ENCODE peak calls at places on chromosomes 16 and 17, in ten cellular contexts. I, D, W, G, F, J, R, C, Z and T are unnamed samples.

GRCh38 chr17:80997471-80998387 is 6.1 kb downstream of the CHMP6 start:
- DNase-seq in I (no peak), D (no peak), W (no peak), G (no peak), F (no peak), J (no peak), R (no peak), C (no peak), Z (no peak), T (no peak)

GRCh38 chr17:44022246-44022645 is 7.5 kb upstream of the TMEM101 start:
- DNase-seq in I (no peak), D (no peak), W (no peak), G (no peak), F (no peak), J (no peak), R (no peak), C (no peak), Z (no peak), T (no peak)

GRCh38 chr17:65198653-65199382 is 61.6 kb downstream of the RGS9 start:
- DNase-seq in I (no peak), D (peak; percentile 19), W (peak; percentile 21), G (no peak), F (no peak), J (peak; percentile 29), R (no peak), C (no peak), Z (peak; percentile 22), T (peak; percentile 47)

GRCh38 chr16:56332464-56333079 is 92.8 kb downstream of the AMFR start:
- DNase-seq in I (peak; percentile 43), D (peak; percentile 36), W (peak; percentile 54), G (peak; percentile 64), F (no peak), J (no peak), R (peak; percentile 52), C (no peak), Z (peak; percentile 49), T (no peak)

GRCh38 chr16:23339781-23340180 is 37.7 kb downstream of the SCNN1B start:
- DNase-seq in I (no peak), D (no peak), W (no peak), G (no peak), F (no peak), J (no peak), R (no peak), C (no peak), Z (no peak), T (no peak)

GRCh38 chr17:28346746-28347246 is 10.5 kb downstream of the POLDIP2 start:
- DNase-seq in I (no peak), D (peak; percentile 75), W (no peak), G (no peak), F (no peak), J (no peak), R (peak; percentile 23), C (no peak), Z (no peak), T (no peak)

GRCh38 chr16:1999866-2000514 is 9.6 kb downstream of the ZNF598 start:
- DNase-seq in I (no peak), D (no peak), W (no peak), G (no peak), F (no peak), J (no peak), R (no peak), C (no peak), Z (no peak), T (no peak)

GRCh38 chr16:47058295-47059086 is 85.0 kb upstream of the DNAJA2 start:
- DNase-seq in I (no peak), D (no peak), W (no peak), G (peak; percentile 83), F (no peak), J (no peak), R (no peak), C (no peak), Z (no peak), T (no peak)

GRCh38 chr17:7850970-7851437 is 3.9 kb upstream of the TMEM88 start:
- DNase-seq in I (no peak), D (peak; percentile 23), W (peak; percentile 14), G (no peak), F (no peak), J (no peak), R (no peak), C (no peak), Z (peak; percentile 32), T (no peak)

GRCh38 chr17:7848665-7849184 is 6.1 kb upstream of the TMEM88 start:
- DNase-seq in I (no peak), D (no peak), W (no peak), G (no peak), F (no peak), J (no peak), R (no peak), C (no peak), Z (no peak), T (no peak)

GRCh38 chr17:7848131-7848579 is 6.7 kb upstream of the TMEM88 start:
- DNase-seq in I (no peak), D (peak; percentile 11), W (no peak), G (peak; percentile 40), F (no peak), J (no peak), R (no peak), C (no peak), Z (no peak), T (no peak)

GRCh38 chr17:7850118-7850504 is 4.8 kb upstream of the TMEM88 start:
- DNase-seq in I (no peak), D (no peak), W (no peak), G (no peak), F (no peak), J (no peak), R (no peak), C (no peak), Z (no peak), T (no peak)

DNA sequence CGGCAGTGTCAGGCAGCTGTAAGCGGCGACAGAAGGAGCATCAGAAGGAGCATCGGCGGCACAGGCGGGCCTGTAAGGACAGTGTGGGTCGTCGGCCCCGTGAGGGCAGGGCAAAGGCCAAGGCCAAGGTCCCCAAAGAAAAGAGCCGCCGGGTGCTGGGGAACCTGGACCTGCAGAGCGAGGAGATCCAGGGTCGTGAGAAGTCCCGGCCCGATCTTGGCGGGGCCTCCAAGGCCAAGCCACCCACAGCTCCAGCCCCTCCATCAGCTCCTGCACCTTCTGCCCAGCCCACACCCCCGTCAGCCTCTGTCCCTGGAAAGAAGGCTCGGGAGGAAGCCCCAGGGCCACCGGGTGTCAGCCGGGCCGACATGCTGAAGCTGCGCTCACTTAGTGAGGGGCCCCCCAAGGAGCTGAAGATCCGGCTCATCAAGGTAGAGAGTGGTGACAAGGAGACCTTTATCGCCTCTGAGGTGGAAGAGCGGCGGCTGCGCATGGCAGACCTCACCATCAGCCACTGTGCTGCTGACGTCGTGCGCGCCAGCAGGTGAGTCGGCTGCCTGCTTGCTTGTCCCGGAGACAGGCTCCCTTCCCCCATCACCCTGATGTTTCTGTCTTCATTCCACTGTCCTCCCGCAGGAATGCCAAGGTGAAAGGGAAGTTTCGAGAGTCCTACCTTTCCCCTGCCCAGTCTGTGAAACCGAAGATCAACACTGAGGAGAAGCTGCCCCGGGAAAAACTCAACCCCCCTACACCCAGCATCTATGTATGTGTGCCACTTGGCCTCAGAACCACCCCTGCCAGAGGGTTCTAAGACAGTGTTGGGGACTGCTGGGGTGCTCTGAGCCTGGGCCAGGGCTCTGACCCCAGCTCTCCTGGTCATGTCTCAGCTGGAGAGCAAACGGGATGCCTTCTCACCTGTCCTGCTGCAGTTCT is 5.4 kb upstream of the TMEM88 start:
- DNase-seq in I (no peak), D (no peak), W (peak; percentile 13), G (no peak), F (no peak), J (no peak), R (no peak), C (no peak), Z (peak; percentile 21), T (no peak)
- TF ChIP-seq CTCF in I (no peak), D (no peak), W (no peak), G (no peak), F (no peak), J (no peak), R (no peak), C (no peak), Z (no peak), T (no peak)

DNA sequence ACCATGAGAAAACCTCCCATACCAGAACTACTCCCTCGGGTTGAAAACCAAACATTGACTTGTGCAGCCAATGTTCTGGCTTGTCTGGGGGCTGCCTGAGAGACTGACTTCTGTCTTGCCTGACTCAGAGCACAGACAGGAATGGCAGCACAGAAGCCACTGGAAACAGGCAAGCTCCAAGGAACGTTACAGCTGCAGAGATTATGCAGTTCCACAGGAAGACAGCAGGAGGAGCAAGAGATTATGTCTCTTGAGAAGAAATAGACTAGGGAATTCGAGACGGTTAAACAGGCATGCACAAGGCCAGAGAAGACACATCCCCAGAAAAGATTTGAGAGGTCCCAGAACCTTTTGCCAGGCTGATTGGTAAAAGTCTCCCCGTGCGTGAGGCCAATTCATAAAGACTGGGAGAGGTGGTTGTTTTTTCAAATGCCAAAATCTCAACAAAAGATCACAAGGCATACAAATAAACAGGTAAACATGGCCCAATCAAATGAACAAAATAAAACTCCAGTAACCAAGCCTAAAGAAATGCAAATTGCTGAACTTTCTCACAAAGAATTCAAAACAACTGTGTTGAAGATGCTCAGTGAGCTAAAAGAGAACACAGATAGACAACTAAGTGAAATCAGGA is 90.6 kb upstream of the CDH5 start:
- DNase-seq in I (peak; percentile 41), D (peak; percentile 54), W (no peak), G (peak; percentile 52), F (peak; percentile 24), J (peak; percentile 28), R (peak; percentile 77), C (no peak), Z (no peak), T (no peak)
- TF ChIP-seq CTCF in I (peak; percentile 65), D (peak; percentile 63), W (no peak), G (peak; percentile 64), F (peak; percentile 73), J (peak; percentile 69), R (peak; percentile 82), C (no peak), Z (no peak), T (peak; percentile 58)

GRCh38 chr16:30659507-30660423 is 1.5 kb downstream of the FBRS start:
- DNase-seq in I (no peak), D (peak; percentile 35), W (peak; percentile 45), G (peak; percentile 70), F (no peak), J (peak; percentile 27), R (no peak), C (no peak), Z (no peak), T (no peak)

GRCh38 chr16:30656974-30657865 is 1.0 kb upstream of the FBRS start:
- DNase-seq in I (no peak), D (no peak), W (no peak), G (no peak), F (no peak), J (no peak), R (no peak), C (no peak), Z (no peak), T (no peak)

GRCh38 chr16:30660424-30661251 is 2.4 kb downstream of the FBRS start:
- DNase-seq in I (no peak), D (no peak), W (no peak), G (peak; percentile 91), F (no peak), J (peak; percentile 13), R (no peak), C (no peak), Z (no peak), T (no peak)

GRCh38 chr16:30657866-30658730 is at the start of gene FBRS:
- DNase-seq in I (peak; percentile 99), D (peak; percentile 100), W (peak; percentile 100), G (peak; percentile 100), F (peak; percentile 99), J (peak; percentile 100), R (peak; percentile 98), C (peak; percentile 99), Z (peak; percentile 100), T (peak; percentile 99)

GRCh38 chr16:30658731-30659506 is 688 bp downstream of the FBRS start:
- DNase-seq in I (peak; percentile 62), D (peak; percentile 75), W (peak; percentile 94), G (peak; percentile 98), F (peak; percentile 81), J (peak; percentile 97), R (peak; percentile 68), C (peak; percentile 82), Z (peak; percentile 91), T (no peak)
- TF ChIP-seq CTCF in I (no peak), D (no peak), W (no peak), G (peak; percentile 25), F (peak; percentile 28), J (no peak), R (no peak), C (no peak), Z (peak; percentile 23), T (no peak)

GRCh38 chr17:53150101-53150698 is 672.5 kb upstream of the KIF2B start:
- DNase-seq in I (no peak), D (no peak), W (no peak), G (no peak), F (no peak), J (no peak), R (no peak), C (no peak), Z (no peak), T (no peak)
- TF ChIP-seq CTCF in I (peak; percentile 56), D (no peak), W (no peak), G (no peak), F (peak; percentile 61), J (no peak), R (no peak), C (no peak), Z (no peak), T (no peak)